ENCODE peak calls at places on chromosomes 4 and X, in five cellular contexts. Z, C, K, G and A are unnamed samples.

GRCh38 chrX:147803948-147804347 is 107.8 kb upstream of the FMR1 start:
- DNase-seq in Z (no peak), C (peak), K (no peak), G (no peak), A (no peak)

GRCh38 chr4:88297725-88298453 is 13.5 kb upstream of the PPM1K start:
- DNase-seq in Z (no peak), C (no peak), K (no peak), G (no peak), A (no peak)

GRCh38 chr4:24980064-24980690 is 50.6 kb downstream of the LGI2 start:
- DNase-seq in Z (no peak), C (peak), K (peak), G (peak), A (peak)

GRCh38 chrX:97844943-97845342 is 961.2 kb downstream of the RPA4 start:
- DNase-seq in Z (peak), C (no peak), K (no peak), G (no peak), A (no peak)

GRCh38 chrX:9961750-9962149 is 5.4 kb upstream of the CLDN34 start:
- DNase-seq in Z (no peak), C (no peak), K (no peak), G (no peak), A (no peak)

GRCh38 chr4:40992472-40993298 is 221.7 kb downstream of the APBB2 start:
- DNase-seq in Z (peak), C (no peak), K (peak), G (peak), A (peak)

GRCh38 chrX:153821066-153821465 is 9.3 kb downstream of the PDZD4 start:
- DNase-seq in Z (no peak), C (peak), K (no peak), G (no peak), A (no peak)

GRCh38 chrX:43969504-43970501 is 3.4 kb downstream of the NDP start:
- DNase-seq in Z (no peak), C (no peak), K (peak), G (peak), A (peak)

GRCh38 chrX:154126101-154126500 is 17.9 kb upstream of the OPN1LW start:
- DNase-seq in Z (no peak), C (no peak), K (no peak), G (no peak), A (no peak)

GRCh38 chr4:23006756-23007155 is 314.0 kb downstream of the GBA3 start:
- DNase-seq in Z (no peak), C (no peak), K (peak), G (peak), A (no peak)

GRCh38 chr4:165009493-165010227 is 22.1 kb upstream of the TRIM60 start:
- DNase-seq in Z (no peak), C (no peak), K (no peak), G (no peak), A (no peak)

GRCh38 chr4:78644744-78645330 is 93.3 kb downstream of the ANXA3 start:
- DNase-seq in Z (no peak), C (peak), K (peak), G (peak), A (peak)

GRCh38 chrX:42941671-42942070 is 163.7 kb upstream of the PPP1R2C start:
- DNase-seq in Z (no peak), C (no peak), K (no peak), G (no peak), A (no peak)

GRCh38 chr4:78735697-78736096 is 40.5 kb upstream of the BMP2K start:
- DNase-seq in Z (no peak), C (no peak), K (no peak), G (no peak), A (no peak)

GRCh38 chr4:84796388-84796787 is 170.1 kb downstream of the WDFY3 start:
- DNase-seq in Z (no peak), C (no peak), K (no peak), G (no peak), A (no peak)

GRCh38 chrX:137427813-137428212 is 138.1 kb upstream of the ZIC3 start:
- DNase-seq in Z (no peak), C (no peak), K (peak), G (no peak), A (no peak)

GRCh38 chrX:15854080-15854655 is 445 bp downstream of the AP1S2 start:
- DNase-seq in Z (peak), C (peak), K (no peak), G (peak), A (peak)

GRCh38 chrX:49177338-49177833 is 5.7 kb downstream of the PLP2 start:
- DNase-seq in Z (no peak), C (no peak), K (no peak), G (no peak), A (no peak)

GRCh38 chr4:109658871-109659410 is 44.3 kb downstream of the CASP6 start:
- DNase-seq in Z (no peak), C (no peak), K (peak), G (no peak), A (no peak)

GRCh38 chr4:159926871-159927270 is 824.0 kb downstream of the RAPGEF2 start:
- DNase-seq in Z (no peak), C (no peak), K (no peak), G (peak), A (no peak)

GRCh38 chrX:34918091-34918736 is 24.4 kb upstream of the FAM47B start:
- DNase-seq in Z (no peak), C (no peak), K (peak), G (peak), A (peak)

GRCh38 chr4:73801692-73802091 is 34.8 kb upstream of the CXCL6 start:
- DNase-seq in Z (no peak), C (no peak), K (no peak), G (no peak), A (no peak)

GRCh38 chr4:38177792-38178665 is 217.8 kb downstream of the PTTG2 start:
- DNase-seq in Z (peak), C (no peak), K (no peak), G (no peak), A (no peak)

GRCh38 chrX:128676651-128677050 is 624.4 kb upstream of the ACTRT1 start:
- DNase-seq in Z (no peak), C (no peak), K (peak), G (no peak), A (no peak)

GRCh38 chr4:90121961-90122748 is 5.0 kb upstream of the CCSER1 start:
- DNase-seq in Z (no peak), C (no peak), K (no peak), G (peak), A (no peak)

GRCh38 chrX:94401426-94401825 is 727.4 kb downstream of the FAM133A start:
- DNase-seq in Z (no peak), C (no peak), K (no peak), G (no peak), A (no peak)

GRCh38 chr4:3451956-3452355 is 10.2 kb downstream of the HGFAC start:
- DNase-seq in Z (no peak), C (no peak), K (peak), G (peak), A (peak)

GRCh38 chr4:135325264-135325663 is 1123.7 kb upstream of the PABPC4L start:
- DNase-seq in Z (no peak), C (no peak), K (no peak), G (no peak), A (no peak)

GRCh38 chr4:32909722-32910121 is 2189.6 kb downstream of the PCDH7 start:
- DNase-seq in Z (no peak), C (no peak), K (no peak), G (no peak), A (no peak)

GRCh38 chrX:117973175-117974075 is 143.2 kb downstream of the KLHL13 start:
- DNase-seq in Z (no peak), C (no peak), K (no peak), G (no peak), A (no peak)

GRCh38 chrX:20224814-20225487 is 41.8 kb downstream of the RPS6KA3 start:
- DNase-seq in Z (no peak), C (no peak), K (peak), G (peak), A (peak)

GRCh38 chr4:48331577-48332340 is 9.6 kb upstream of the SLAIN2 start:
- DNase-seq in Z (no peak), C (no peak), K (peak), G (peak), A (peak)

GRCh38 chrX:9341305-9342201 is 123.3 kb upstream of the TBL1X start:
- DNase-seq in Z (peak), C (peak), K (peak), G (peak), A (peak)